ENCODE peak calls at places on chromosomes 6 and 20, in six cellular contexts. V is naive thymus-derived CD4-positive, alpha-beta T cell; E is neural progenitor cell; C is prostate gland; Q is tibial nerve; N is aorta. R is an unnamed sample.

GRCh38 chr20:42979720-42980119 is 210.0 kb downstream of the PTPRT start:
- DNase-seq in C (no peak), N (no peak), V (no peak), Q (no peak), E (no peak), R (no peak)

GRCh38 chr20:2872304-2873009 is 824 bp upstream of the PTPRA start:
- DNase-seq in C (peak; percentile 30), V (peak; percentile 80), E (peak; percentile 86), N (peak; percentile 67), Q (peak; percentile 28), R (peak; percentile 61)

GRCh38 chr6:99348823-99349619 is 453 bp downstream of the FAXC start:
- DNase-seq in V (no peak), C (peak; percentile 6), Q (no peak), N (no peak), E (no peak), R (no peak)

GRCh38 chr6:129744201-129744879 is 34.4 kb upstream of the ARHGAP18 start:
- DNase-seq in Q (no peak), E (no peak), N (no peak), V (no peak), C (no peak), R (no peak)

GRCh38 chr6:151807513-151808330 is at the start of gene ESR1:
- DNase-seq in N (peak; percentile 48), C (no peak), E (peak; percentile 56), V (no peak), Q (no peak), R (no peak)

GRCh38 chr6:29531668-29532067 is 27.9 kb downstream of the UBD start:
- DNase-seq in C (no peak), N (no peak), Q (no peak), E (no peak), V (no peak), R (no peak)

GRCh38 chr6:71287038-71287437 is 1.6 kb upstream of the OGFRL1 start:
- DNase-seq in E (no peak), C (peak; percentile 11), N (no peak), Q (peak; percentile 15), V (no peak), R (no peak)

GRCh38 chr6:121236984-121237383 is 97.3 kb downstream of the TBC1D32 start:
- DNase-seq in C (no peak), V (no peak), E (no peak), N (no peak), Q (no peak), R (no peak)

GRCh38 chr6:74065713-74066112 is 369.7 kb downstream of the CD109 start:
- DNase-seq in V (no peak), C (no peak), Q (no peak), E (no peak), N (no peak), R (no peak)

GRCh38 chr6:23980965-23981364 is 145.1 kb upstream of the NRSN1 start:
- DNase-seq in N (no peak), E (no peak), C (no peak), Q (no peak), V (no peak), R (no peak)

GRCh38 chr6:84791233-84791632 is 26.8 kb upstream of the TBX18 start:
- DNase-seq in E (no peak), C (no peak), Q (no peak), N (no peak), V (no peak), R (no peak)

GRCh38 chr6:8749449-8749848 is 314.1 kb upstream of the SLC35B3 start:
- DNase-seq in C (no peak), V (no peak), N (no peak), Q (no peak), E (no peak), R (no peak)

GRCh38 chr6:4397307-4397706 is 261.9 kb upstream of the ECI2 start:
- DNase-seq in Q (no peak), E (no peak), V (no peak), C (no peak), N (no peak), R (no peak)

GRCh38 chr6:63640062-63640461 is 4.5 kb downstream of the PHF3 start:
- DNase-seq in N (no peak), V (no peak), C (no peak), E (no peak), Q (no peak), R (no peak)

GRCh38 chr20:37142708-37143107 is 36.4 kb upstream of the RPN2 start:
- DNase-seq in C (no peak), E (no peak), N (no peak), Q (no peak), V (no peak), R (no peak)

GRCh38 chr6:84357631-84358030 is 130.2 kb upstream of the CEP162 start:
- DNase-seq in V (no peak), Q (no peak), N (no peak), E (no peak), C (no peak), R (no peak)

GRCh38 chr6:157272866-157273755 is 50.2 kb downstream of the TMEM242 start:
- DNase-seq in E (peak; percentile 37), N (no peak), V (peak; percentile 34), C (no peak), Q (no peak), R (no peak)
- H3K4me3 ChIP-seq in E (no peak overlapping the region), N (no peak overlapping the region), V (peak overlapping the region; percentile 80), C (no peak overlapping the region), Q (no peak overlapping the region), R (no peak overlapping the region)

GRCh38 chr6:159945801-159946392 is 23.0 kb upstream of the IGF2R start:
- DNase-seq in V (no peak), E (no peak), Q (no peak), C (no peak), N (no peak), R (no peak)
- H3K27ac ChIP-seq in V (no peak overlapping the region), E (no peak overlapping the region), Q (no peak overlapping the region), C (no peak overlapping the region), N (no peak overlapping the region), R (no peak overlapping the region)

DNA sequence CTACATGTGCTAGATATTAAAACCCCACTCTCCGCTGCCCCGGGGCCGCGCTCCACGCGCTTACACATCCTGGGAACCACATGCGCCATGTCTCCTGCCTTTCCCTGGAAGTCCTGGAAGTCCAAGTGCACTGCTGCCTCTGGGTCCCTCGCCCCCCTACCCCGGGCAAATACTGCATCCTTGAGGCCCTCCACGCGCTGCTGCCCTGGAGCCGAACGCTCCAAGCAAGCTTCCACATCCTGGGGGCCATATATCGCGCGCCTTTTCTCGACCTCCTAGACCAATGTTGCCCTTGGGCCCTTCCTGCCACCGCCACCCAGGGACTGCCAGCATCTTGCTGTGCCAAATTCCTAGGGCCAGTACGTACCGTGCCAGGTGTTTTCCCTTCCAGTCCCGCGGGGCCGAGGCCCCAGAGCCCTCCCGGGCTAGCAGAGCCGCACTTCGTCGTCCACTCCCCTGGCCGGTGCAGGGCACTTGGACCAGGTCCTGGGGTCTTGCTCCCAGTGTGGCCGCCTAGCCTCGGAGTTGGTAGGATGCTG is 779 bp upstream of the KCNG1 start:
- DNase-seq in E (no peak), Q (no peak), N (no peak), V (no peak), C (no peak), R (no peak)
- H3K4me3 ChIP-seq in E (peak overlapping the region; percentile 54), Q (no peak overlapping the region), N (no peak overlapping the region), V (no peak overlapping the region), C (peak overlapping the region; percentile 40), R (no peak overlapping the region)

GRCh38 chr6:158850807-158851115 is 31.6 kb upstream of the EZR start:
- DNase-seq in E (no peak), Q (no peak), C (no peak), V (no peak), N (no peak), R (no peak)
- H3K27ac ChIP-seq in E (no peak overlapping the region), Q (peak overlapping the region; percentile 29), C (peak overlapping the region; percentile 17), V (peak overlapping the region; percentile 77), N (no peak overlapping the region), R (peak overlapping the region; percentile 94)

DNA sequence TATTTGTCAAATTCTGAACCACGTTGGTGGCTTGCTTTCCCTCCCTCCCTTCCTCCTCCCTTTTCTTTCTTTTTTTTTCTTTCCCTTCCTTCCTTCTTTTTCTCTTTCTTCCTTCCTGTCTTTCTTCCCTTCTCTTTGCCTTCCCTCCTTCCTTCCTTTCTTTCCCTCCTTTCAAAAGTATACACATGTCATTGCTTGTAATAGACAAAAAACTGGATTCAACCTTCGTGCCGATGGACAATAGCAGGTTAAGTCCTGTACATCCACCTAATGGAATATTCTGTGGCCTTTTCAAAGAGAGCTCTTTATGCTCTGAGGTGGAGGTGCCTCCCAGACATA is 72.2 kb downstream of the BANF2 start:
- DNase-seq in N (no peak), Q (no peak), E (no peak), C (no peak), V (no peak), R (no peak)
- H3K4me3 ChIP-seq in N (no peak overlapping the region), Q (no peak overlapping the region), E (no peak overlapping the region), C (no peak overlapping the region), V (no peak overlapping the region), R (no peak overlapping the region)

R was measured in effector memory CD4-positive, alpha-beta T cell.